ENCODE peak calls at places on chromosomes 13 and 19, in seven cellular contexts. P, H, B, I, F, Q and T are unnamed samples.

GRCh38 chr19:50207730-50208129 is 4.3 kb downstream of the MYH14 start:
- DNase-seq in Q (no peak), P (no peak), I (no peak), F (no peak), H (no peak), B (no peak), T (no peak)

GRCh38 chr19:46639356-46640061 is 3.5 kb upstream of the GNG8 start:
- DNase-seq in P (no peak), F (peak; percentile 89), I (peak; percentile 64), Q (peak; percentile 83), B (no peak), H (no peak), T (peak; percentile 25)

GRCh38 chr13:94119360-94119936 is 360.0 kb downstream of the DCT start:
- DNase-seq in P (peak; percentile 35), F (no peak), Q (no peak), H (no peak), I (no peak), B (no peak), T (no peak)

GRCh38 chr13:110568649-110569048 is 7.1 kb upstream of the RAB20 start:
- DNase-seq in B (no peak), P (no peak), H (no peak), F (no peak), I (no peak), Q (no peak), T (no peak)

GRCh38 chr13:109151696-109152095 is 522.3 kb downstream of the MYO16 start:
- DNase-seq in F (no peak), P (no peak), H (no peak), I (no peak), Q (no peak), B (no peak), T (no peak)

GRCh38 chr19:632228-633067 is 889 bp downstream of the POLRMT start:
- DNase-seq in I (peak; percentile 41), P (no peak), F (no peak), Q (peak; percentile 68), H (no peak), B (no peak), T (peak; percentile 52)

GRCh38 chr19:11347546-11347945 is 1.2 kb downstream of the CCDC159 start:
- DNase-seq in F (no peak), Q (no peak), H (no peak), P (no peak), B (no peak), I (no peak), T (no peak)

GRCh38 chr19:10762656-10763055 is 44.8 kb downstream of the DNM2 start:
- DNase-seq in H (no peak), F (no peak), Q (no peak), P (no peak), B (no peak), I (no peak), T (no peak)

GRCh38 chr13:77028202-77028601 is 1.2 kb upstream of the FBXL3 start:
- DNase-seq in B (no peak), Q (no peak), I (peak; percentile 6), P (no peak), H (no peak), F (peak; percentile 63), T (no peak)

GRCh38 chr13:110886475-110887241 is 28.2 kb downstream of the ANKRD10 start:
- DNase-seq in Q (no peak), P (no peak), B (no peak), F (no peak), I (no peak), H (no peak), T (no peak)

GRCh38 chr19:2164020-2164988 is 571 bp downstream of the DOT1L start:
- DNase-seq in B (no peak), Q (peak; percentile 58), H (peak; percentile 81), I (no peak), P (no peak), F (peak; percentile 63), T (peak; percentile 28)

GRCh38 chr19:49064768-49065611 is at the start of gene NTF4:
- DNase-seq in P (no peak), B (no peak), H (no peak), I (no peak), Q (peak; percentile 78), F (no peak), T (peak; percentile 56)

GRCh38 chr13:110244096-110244830 is 62.7 kb downstream of the COL4A1 start:
- DNase-seq in H (peak; percentile 60), Q (no peak), F (no peak), P (no peak), I (peak; percentile 22), B (no peak), T (no peak)

GRCh38 chr19:55581828-55582223 is 1.2 kb upstream of the ZNF579 start:
- DNase-seq in I (no peak), B (no peak), P (no peak), Q (no peak), F (no peak), H (no peak), T (no peak)

GRCh38 chr19:42132030-42132628 is at the start of gene POU2F2:
- DNase-seq in Q (no peak), F (peak; percentile 19), H (peak; percentile 70), P (peak; percentile 30), B (peak; percentile 73), I (no peak), T (no peak)

GRCh38 chr19:19110410-19111137 is 27.7 kb downstream of the TMEM161A start:
- DNase-seq in H (no peak), Q (peak; percentile 63), P (no peak), F (no peak), I (no peak), B (no peak), T (peak; percentile 52)
- TF ChIP-seq CTCF in H (no peak), Q (no peak), P (no peak), F (peak; percentile 31), I (peak; percentile 45), B (peak; percentile 17), T (peak; percentile 54)

GRCh38 chr13:79777504-79777903 is 296.5 kb downstream of the NDFIP2 start:
- DNase-seq in H (no peak), P (no peak), Q (no peak), F (no peak), B (no peak), I (no peak), T (no peak)

GRCh38 chr13:79772811-79773210 is 291.9 kb downstream of the NDFIP2 start:
- DNase-seq in I (no peak), H (no peak), P (no peak), B (no peak), F (no peak), Q (no peak), T (no peak)

GRCh38 chr13:79776538-79776937 is 295.6 kb downstream of the NDFIP2 start:
- DNase-seq in B (no peak), Q (no peak), I (peak; percentile 24), F (no peak), H (no peak), P (no peak), T (no peak)

GRCh38 chr13:79779061-79779460 is 298.1 kb downstream of the NDFIP2 start:
- DNase-seq in F (no peak), Q (no peak), P (no peak), B (no peak), I (no peak), H (no peak), T (no peak)

GRCh38 chr13:79775830-79776229 is 294.9 kb downstream of the NDFIP2 start:
- DNase-seq in H (no peak), F (no peak), Q (no peak), I (peak; percentile 68), P (peak; percentile 44), B (no peak), T (no peak)
- TF ChIP-seq CTCF in H (peak; percentile 52), F (peak; percentile 31), Q (no peak), I (peak; percentile 81), P (peak; percentile 46), B (no peak), T (peak; percentile 72)

DNA sequence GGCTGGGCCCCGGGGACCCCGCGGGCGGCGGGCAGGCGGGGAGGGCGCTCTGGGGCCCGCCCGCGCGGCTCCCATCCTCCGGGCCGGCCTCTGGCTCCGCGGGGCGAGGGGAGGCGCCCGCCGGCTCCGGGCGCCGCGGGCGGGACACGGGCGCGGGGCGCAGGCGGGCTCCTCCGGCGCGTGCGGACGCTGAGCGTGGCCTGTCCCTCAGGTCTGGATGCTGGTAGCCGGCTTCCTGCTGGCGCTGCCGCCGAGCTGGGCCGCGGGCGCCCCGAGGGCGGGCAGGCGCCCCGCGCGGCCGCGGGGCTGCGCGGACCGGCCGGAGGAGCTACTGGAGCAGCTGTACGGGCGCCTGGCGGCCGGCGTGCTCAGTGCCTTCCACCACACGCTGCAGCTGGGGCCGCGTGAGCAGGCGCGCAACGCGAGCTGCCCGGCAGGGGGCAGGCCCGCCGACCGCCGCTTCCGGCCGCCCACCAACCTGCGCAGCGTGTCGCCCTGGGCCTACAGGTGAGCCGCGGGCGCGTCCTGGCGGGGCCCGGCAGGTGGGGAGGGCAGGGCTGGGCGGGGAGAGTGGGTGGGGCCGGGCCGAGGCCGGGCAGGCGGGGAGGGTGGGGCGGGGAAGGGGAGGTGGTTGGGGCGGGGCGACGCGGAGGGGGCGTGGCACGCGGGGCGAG is 423 bp downstream of the IL17D start:
- DNase-seq in Q (peak; percentile 85), F (peak; percentile 73), H (peak; percentile 81), I (peak; percentile 72), P (peak; percentile 85), B (peak; percentile 50), T (peak; percentile 67)
- TF ChIP-seq CTCF in Q (peak; percentile 54), F (peak; percentile 89), H (peak; percentile 55), I (peak; percentile 69), P (peak; percentile 26), B (peak; percentile 21), T (peak; percentile 71)

GRCh38 chr19:30408734-30409301 is 36.6 kb downstream of the ZNF536 start:
- DNase-seq in B (no peak), F (no peak), I (no peak), H (no peak), Q (no peak), P (no peak), T (no peak)

GRCh38 chr19:30403583-30403982 is 31.4 kb downstream of the ZNF536 start:
- DNase-seq in B (no peak), F (no peak), H (no peak), P (no peak), I (no peak), Q (no peak), T (no peak)

GRCh38 chr19:30402790-30403189 is 30.6 kb downstream of the ZNF536 start:
- DNase-seq in I (no peak), H (no peak), P (no peak), F (no peak), B (no peak), Q (no peak), T (no peak)

GRCh38 chr19:30407310-30407709 is 35.1 kb downstream of the ZNF536 start:
- DNase-seq in F (no peak), Q (no peak), B (no peak), I (no peak), P (no peak), H (no peak), T (no peak)

DNA sequence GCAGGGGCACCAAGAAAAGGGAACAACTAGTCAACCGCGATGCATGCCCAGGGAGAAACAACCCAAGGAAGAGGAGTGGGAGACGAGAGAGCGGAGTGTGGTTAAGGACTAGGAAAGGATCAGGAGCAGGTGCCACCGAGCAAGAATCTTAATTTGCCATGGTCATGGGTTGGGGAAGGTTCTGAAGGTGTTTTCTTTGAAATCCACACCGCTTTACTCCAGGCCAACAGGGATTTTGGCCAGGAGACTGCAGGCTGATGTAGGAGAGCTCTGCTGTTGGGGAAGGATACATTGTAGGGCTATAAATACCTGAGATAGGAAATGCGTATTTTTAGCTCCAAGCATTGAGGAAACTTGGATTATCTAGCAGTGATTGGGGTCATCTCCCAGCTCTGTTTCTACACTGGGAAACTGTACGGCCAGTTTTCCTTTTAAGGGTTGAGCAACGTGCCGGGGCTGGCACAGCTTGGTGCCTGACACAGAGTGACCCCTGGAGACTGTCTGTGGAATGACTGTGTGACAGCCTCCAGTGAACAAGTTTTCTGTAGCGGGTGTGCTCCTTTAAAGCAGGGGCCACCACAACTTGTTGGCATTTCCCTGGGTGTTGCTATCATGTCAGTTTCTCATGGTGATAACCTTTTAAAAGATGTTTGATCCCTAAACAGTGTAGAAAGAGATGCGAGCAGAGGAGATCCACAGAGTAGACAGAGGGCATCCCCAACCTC is 34.2 kb downstream of the ZNF536 start:
- DNase-seq in H (no peak), Q (no peak), F (no peak), I (no peak), B (no peak), P (no peak), T (peak; percentile 16)
- TF ChIP-seq CTCF in H (no peak), Q (no peak), F (no peak), I (no peak), B (no peak), P (no peak), T (peak; percentile 58)